ENCODE peak calls at places on chromosomes 5 and 9, in nine cellular contexts. X, P, W, V, U, O, D, T and H are unnamed samples.

GRCh38 chr9:16553869-16554540 is 316.5 kb downstream of the BNC2 start:
- DNase-seq in X (peak; percentile 93), P (no peak), W (no peak), V (no peak), U (no peak), O (no peak), D (peak; percentile 94), T (no peak), H (no peak)

GRCh38 chr5:159403906-159404641 is 73.8 kb upstream of the IL12B start:
- DNase-seq in X (peak; percentile 65), P (no peak), W (peak; percentile 77), V (no peak), U (no peak), O (no peak), D (peak; percentile 65), T (no peak), H (peak; percentile 45)

GRCh38 chr9:97038909-97039781 is at the start of gene CTSV:
- DNase-seq in X (peak; percentile 82), P (peak; percentile 13), W (peak; percentile 94), V (peak; percentile 91), U (peak; percentile 71), O (peak; percentile 73), D (peak; percentile 66), T (peak; percentile 92), H (peak; percentile 80)

GRCh38 chr9:107542401-107542800 is 52.8 kb upstream of the KLF4 start:
- DNase-seq in X (peak; percentile 9), P (no peak), W (no peak), V (peak; percentile 6), U (no peak), O (no peak), D (peak; percentile 9), T (no peak), H (no peak)

GRCh38 chr9:124163988-124164350 is 93.8 kb upstream of the NEK6 start:
- DNase-seq in X (no peak), P (no peak), W (no peak), V (no peak), U (no peak), O (no peak), D (no peak), T (no peak), H (no peak)

GRCh38 chr9:113621309-113621791 is 157.8 kb downstream of the RGS3 start:
- DNase-seq in X (peak; percentile 97), P (no peak), W (peak; percentile 66), V (peak; percentile 97), U (no peak), O (no peak), D (peak; percentile 95), T (no peak), H (no peak)

GRCh38 chr9:73215249-73215648 is 63.6 kb downstream of the ANXA1 start:
- DNase-seq in X (no peak), P (no peak), W (no peak), V (no peak), U (no peak), O (no peak), D (no peak), T (no peak), H (no peak)

GRCh38 chr5:36590513-36591286 is 15.7 kb upstream of the SLC1A3 start:
- DNase-seq in X (no peak), P (no peak), W (peak; percentile 49), V (no peak), U (no peak), O (no peak), D (no peak), T (no peak), H (no peak)

GRCh38 chr5:175052351-175052750 is 328.0 kb downstream of the MSX2 start:
- DNase-seq in X (no peak), P (no peak), W (no peak), V (no peak), U (no peak), O (no peak), D (no peak), T (no peak), H (no peak)

GRCh38 chr5:115850771-115851416 is 9.2 kb downstream of the AP3S1 start:
- DNase-seq in X (peak; percentile 72), P (no peak), W (no peak), V (peak; percentile 67), U (no peak), O (no peak), D (peak; percentile 64), T (no peak), H (no peak)

GRCh38 chr5:51159606-51160005 is 223.6 kb upstream of the ISL1 start:
- DNase-seq in X (no peak), P (no peak), W (no peak), V (no peak), U (no peak), O (no peak), D (no peak), T (no peak), H (no peak)

GRCh38 chr5:116358911-116359418 is 215.7 kb downstream of the SEMA6A start:
- DNase-seq in X (no peak), P (peak; percentile 73), W (no peak), V (no peak), U (no peak), O (no peak), D (no peak), T (no peak), H (no peak)

GRCh38 chr9:110672873-110673508 is 4.4 kb downstream of the MUSK start:
- DNase-seq in X (no peak), P (no peak), W (no peak), V (no peak), U (no peak), O (no peak), D (no peak), T (no peak), H (no peak)

GRCh38 chr5:68053202-68053601 is 162.4 kb upstream of the PIK3R1 start:
- DNase-seq in X (peak; percentile 39), P (no peak), W (no peak), V (no peak), U (no peak), O (no peak), D (peak; percentile 31), T (no peak), H (no peak)

GRCh38 chr5:176180339-176180738 is 57.9 kb upstream of the SIMC1 start:
- DNase-seq in X (peak; percentile 19), P (no peak), W (no peak), V (peak; percentile 64), U (no peak), O (no peak), D (no peak), T (peak; percentile 17), H (no peak)

GRCh38 chr5:143040622-143041021 is 270.4 kb downstream of the ARHGAP26 start:
- DNase-seq in X (no peak), P (no peak), W (no peak), V (no peak), U (no peak), O (no peak), D (no peak), T (no peak), H (no peak)

GRCh38 chr5:93576015-93576414 is 5.0 kb downstream of the NR2F1-AS1 start:
- DNase-seq in X (no peak), P (no peak), W (no peak), V (no peak), U (no peak), O (no peak), D (no peak), T (no peak), H (no peak)

GRCh38 chr5:124212949-124213348 is 533.5 kb downstream of the ZNF608 start:
- DNase-seq in X (no peak), P (no peak), W (no peak), V (no peak), U (no peak), O (no peak), D (no peak), T (no peak), H (no peak)

DNA sequence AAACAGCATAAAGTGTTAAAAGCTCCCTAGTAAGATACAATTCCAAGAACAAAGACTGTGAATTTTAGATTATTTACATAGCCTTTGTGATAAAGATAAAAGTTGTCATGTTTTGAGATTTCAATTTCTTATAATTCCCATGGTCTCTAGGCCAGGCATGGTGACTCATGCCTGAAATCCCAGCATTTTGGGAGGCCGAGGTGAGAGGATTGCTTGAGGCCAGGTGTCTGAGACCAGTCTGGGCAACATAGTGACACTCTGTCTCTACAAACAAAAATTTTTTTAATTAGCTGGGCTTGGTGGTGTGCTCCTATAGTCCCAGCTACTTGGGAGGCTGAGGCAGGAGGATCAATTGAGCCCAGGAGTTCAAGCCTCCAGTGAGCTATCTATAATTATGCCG is 48.1 kb downstream of the BDP1 start:
- DNase-seq in X (no peak), P (no peak), W (no peak), V (no peak), U (no peak), O (no peak), D (no peak), T (no peak), H (no peak)
- H3K9me3 ChIP-seq in X (no peaks in the 10 kb centered on the region), P (no peaks in the 10 kb centered on the region), W (no peaks in the 10 kb centered on the region), V (no peaks in the 10 kb centered on the region), U (no peaks in the 10 kb centered on the region), O (no peaks in the 10 kb centered on the region), D (no peaks in the 10 kb centered on the region), T (no peaks in the 10 kb centered on the region), H (no peaks in the 10 kb centered on the region)

DNA sequence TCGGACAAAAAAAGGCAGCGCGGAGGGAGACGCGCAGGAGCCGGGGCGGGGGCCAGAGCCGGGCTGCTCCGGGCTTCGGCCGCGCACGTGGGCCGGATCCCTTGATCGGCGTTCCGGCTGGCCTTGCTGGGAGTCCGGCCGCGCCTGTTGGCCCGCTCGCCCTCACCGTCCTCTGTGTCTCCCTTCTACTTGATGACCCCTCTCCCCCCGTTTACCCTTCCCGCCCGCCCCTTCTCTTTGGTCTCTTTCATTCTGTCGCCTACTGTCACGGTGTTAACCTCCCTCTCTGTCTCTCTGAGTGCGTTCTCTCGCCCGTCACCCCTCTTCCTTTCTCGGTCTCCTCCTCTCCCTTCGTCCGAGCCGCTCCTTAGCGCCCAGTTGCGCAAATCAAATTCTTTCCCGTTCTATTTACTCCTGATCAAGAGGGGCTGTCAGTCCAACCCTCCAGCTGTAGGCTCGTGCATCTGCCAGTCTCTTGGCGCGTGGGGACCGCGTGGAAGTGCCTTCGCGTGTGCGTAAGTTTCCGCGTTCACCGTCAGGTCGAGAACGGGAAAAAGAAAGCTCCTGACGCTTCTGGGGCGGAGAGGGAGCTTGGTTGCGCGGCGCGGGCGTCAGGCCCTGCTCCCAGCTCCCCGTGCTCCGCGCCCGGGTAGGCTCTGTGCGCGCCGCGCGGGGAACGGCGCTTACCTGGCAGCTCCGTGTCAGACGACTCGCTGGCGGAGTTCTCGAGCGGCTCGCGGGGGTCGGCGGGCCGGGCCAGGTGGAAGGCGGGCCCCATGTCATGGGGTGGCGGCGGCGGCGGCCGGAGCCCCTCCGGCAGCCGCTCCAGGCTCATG is 784 bp downstream of the PITX1 start:
- DNase-seq in X (peak; percentile 19), P (no peak), W (peak; percentile 63), V (peak; percentile 54), U (peak; percentile 18), O (no peak), D (no peak), T (peak; percentile 75), H (no peak)
- TF ChIP-seq EZH2 in X (peak; percentile 95), P (no peak), W (no peak), V (peak; percentile 80), U (no peak), O (no peak), D (peak; percentile 97), T (no peak), H (no peak)

GRCh38 chr9:65411901-65412300 is 126.9 kb upstream of the FOXD4L5 start:
- DNase-seq in X (no peak), P (no peak), W (no peak), V (no peak), U (no peak), O (no peak), D (no peak), T (no peak), H (no peak)
- H3K9me3 ChIP-seq in X (no peaks in the 10 kb centered on the region), P (no peaks in the 10 kb centered on the region), W (peaks cover 4% of the 10 kb centered on the region), V (no peaks in the 10 kb centered on the region), U (no peaks in the 10 kb centered on the region), O (no peaks in the 10 kb centered on the region), D (peaks cover 10% of the 10 kb centered on the region), T (peaks cover 33% of the 10 kb centered on the region), H (no peaks in the 10 kb centered on the region)

GRCh38 chr5:146337928-146338327 is 711 bp upstream of the POU4F3 start:
- DNase-seq in X (no peak), P (no peak), W (no peak), V (no peak), U (no peak), O (no peak), D (no peak), T (no peak), H (no peak)
- TF ChIP-seq EZH2 in X (no peak), P (no peak), W (peak; percentile 66), V (peak; percentile 51), U (no peak), O (no peak), D (no peak), T (no peak), H (no peak)